ENCODE peak calls at places on chromosome 13, in four cellular contexts. Z is HCT116, I is stomach, R is body of pancreas. C is an unnamed sample. For H3K4me1 and H3K36me3, the result is how much of the 10 kb centered on the place peaks cover.

GRCh38 chr13:41960195-41960699 is 662 bp downstream of the VWA8 start:
- DNase-seq in Z (no peak), R (peak), I (no peak), C (peak)

GRCh38 chr13:85709721-85710120 is 89.5 kb downstream of the SLITRK6 start:
- DNase-seq in I (no peak), Z (no peak), R (no peak), C (no peak)

GRCh38 chr13:26942184-26942583 is 181.6 kb upstream of the GPR12 start:
- DNase-seq in I (no peak), Z (no peak), R (no peak), C (no peak)

GRCh38 chr13:102128216-102128800 is 273.5 kb downstream of the FGF14 start:
- DNase-seq in I (no peak), Z (no peak), R (no peak), C (no peak)

GRCh38 chr13:41864658-41865057 is 96.3 kb downstream of the VWA8 start:
- DNase-seq in I (no peak), R (no peak), Z (no peak), C (no peak)

GRCh38 chr13:78192721-78193120 is 274.1 kb upstream of the EDNRB start:
- DNase-seq in R (no peak), Z (no peak), I (no peak), C (no peak)

GRCh38 chr13:52383362-52383761 is 22.6 kb downstream of the THSD1 start:
- DNase-seq in R (no peak), I (no peak), Z (no peak), C (no peak)

GRCh38 chr13:56247692-56248091 is 893.0 kb upstream of the PRR20A start:
- DNase-seq in Z (no peak), I (no peak), R (no peak), C (no peak)

GRCh38 chr13:22486490-22486889 is 694.3 kb upstream of the SGCG start:
- DNase-seq in R (no peak), Z (no peak), I (no peak), C (no peak)

GRCh38 chr13:30111810-30112209 is 195.5 kb downstream of the KATNAL1 start:
- DNase-seq in R (no peak), I (no peak), Z (no peak), C (no peak)
- TF ChIP-seq CTCF in R (no peak), I (no peak), Z (peak), C (no peak)

GRCh38 chr13:21033224-21033855 is 28.0 kb downstream of the LATS2 start:
- DNase-seq in I (peak), R (peak), Z (no peak), C (no peak)
- H3K4me1 ChIP-seq in I (half or more), R (under half), Z (under half), C (under half)

GRCh38 chr13:98441056-98441676 is 135.7 kb downstream of the STK24 start:
- DNase-seq in Z (no peak), I (no peak), R (no peak), C (no peak)

GRCh38 chr13:98439896-98440295 is 137.0 kb downstream of the STK24 start:
- DNase-seq in R (no peak), Z (no peak), I (no peak), C (no peak)

GRCh38 chr13:98438246-98439135 is 138.4 kb downstream of the STK24 start:
- DNase-seq in R (no peak), I (no peak), Z (no peak), C (no peak)

GRCh38 chr13:98440390-98441055 is 136.4 kb downstream of the STK24 start:
- DNase-seq in Z (no peak), I (no peak), R (no peak), C (no peak)

GRCh38 chr13:98439136-98439828 is 137.6 kb downstream of the STK24 start:
- DNase-seq in Z (no peak), I (no peak), R (no peak), C (no peak)
- H3K36me3 ChIP-seq in Z (under half), I (half or more), R (under half), C (under half)

GRCh38 chr13:33312150-33312908 is 26.8 kb upstream of the STARD13 start:
- DNase-seq in I (no peak), Z (no peak), R (no peak), C (no peak)
- TF ChIP-seq CTCF in I (no peak), Z (no peak), R (peak), C (peak)

DNA sequence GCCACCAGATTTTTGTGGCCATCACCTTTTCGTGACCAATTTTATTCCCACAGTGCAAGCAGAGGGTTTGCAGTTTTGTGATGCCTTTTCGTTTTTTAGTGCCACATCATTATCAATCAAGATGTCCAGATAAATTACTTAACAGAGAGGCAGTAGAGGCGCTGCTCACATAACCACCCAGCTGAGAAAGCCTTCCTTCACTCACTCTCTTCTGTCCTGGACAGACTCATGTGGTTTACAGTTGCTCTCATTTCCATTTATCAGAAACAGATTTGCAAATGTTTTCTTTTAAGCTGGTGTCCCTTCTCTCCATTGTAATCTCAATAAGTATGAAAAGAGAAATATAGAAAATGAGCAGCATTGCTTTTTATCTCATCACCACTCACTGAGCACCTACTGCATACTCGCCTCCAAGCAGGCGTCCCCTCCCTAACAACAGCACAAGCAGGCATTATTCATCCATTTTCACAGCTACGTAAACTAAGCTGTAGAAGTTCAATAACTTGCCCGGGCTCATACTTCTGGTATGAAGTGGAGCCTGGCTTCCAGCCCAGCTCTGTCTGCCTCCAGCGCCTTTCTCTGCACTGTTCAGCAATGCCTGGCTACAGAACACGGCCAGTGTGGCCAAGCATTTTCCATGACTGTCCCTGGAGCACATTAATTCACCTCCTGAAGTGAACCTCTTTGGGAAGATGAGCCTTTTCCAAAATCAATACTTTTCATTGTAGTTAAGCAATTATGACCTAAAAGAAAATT is 34.6 kb upstream of the KATNAL1 start:
- DNase-seq in I (peak), R (peak), Z (peak), C (no peak)
- H3K4me1 ChIP-seq in I (under half), R (under half), Z (half or more), C (under half)

GRCh38 chr13:20064128-20064527 is 96.7 kb downstream of the GJA3 start:
- DNase-seq in R (no peak), I (no peak), Z (no peak), C (no peak)
- H3K36me3 ChIP-seq in R (under half), I (half or more), Z (under half), C (under half)

DNA sequence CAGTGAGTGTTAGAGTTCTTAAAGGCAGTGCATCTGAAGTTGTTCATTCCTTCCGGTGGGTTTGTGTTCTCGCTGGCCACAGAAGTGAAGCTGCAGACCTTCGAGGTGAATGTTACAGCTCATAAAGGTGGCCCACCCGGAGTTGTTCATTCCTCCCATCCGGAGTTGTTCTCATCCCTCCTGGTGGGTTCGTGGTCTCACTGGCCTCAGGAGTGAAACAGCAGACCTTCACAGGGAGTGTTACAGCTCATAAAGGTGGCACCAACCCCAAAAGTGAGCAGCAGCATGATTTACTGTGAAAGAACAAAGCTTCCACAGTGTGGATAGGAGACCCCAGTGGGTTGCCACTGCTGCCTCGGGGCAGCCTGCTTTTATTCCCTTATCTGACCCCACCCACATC is 57.7 kb upstream of the ATP12A start:
- DNase-seq in Z (no peak), R (no peak), I (no peak), C (no peak)
- TF ChIP-seq CTCF in Z (no peak), R (no peak), I (no peak), C (no peak)

GRCh38 chr13:110403721-110404120 is 96.6 kb downstream of the COL4A2 start:
- DNase-seq in R (no peak), Z (no peak), I (no peak), C (no peak)

GRCh38 chr13:110403315-110403714 is 96.2 kb downstream of the COL4A2 start:
- DNase-seq in R (no peak), Z (no peak), I (no peak), C (no peak)

GRCh38 chr13:110400786-110401533 is 93.9 kb downstream of the COL4A2 start:
- DNase-seq in R (no peak), Z (no peak), I (no peak), C (no peak)

GRCh38 chr13:110404321-110404720 is 97.2 kb downstream of the COL4A2 start:
- DNase-seq in I (no peak), R (no peak), Z (no peak), C (no peak)

GRCh38 chr13:110402301-110403069 is 95.4 kb downstream of the COL4A2 start:
- DNase-seq in R (no peak), I (no peak), Z (no peak), C (no peak)
- H3K4me1 ChIP-seq in R (under half), I (half or more), Z (under half), C (under half)

DNA sequence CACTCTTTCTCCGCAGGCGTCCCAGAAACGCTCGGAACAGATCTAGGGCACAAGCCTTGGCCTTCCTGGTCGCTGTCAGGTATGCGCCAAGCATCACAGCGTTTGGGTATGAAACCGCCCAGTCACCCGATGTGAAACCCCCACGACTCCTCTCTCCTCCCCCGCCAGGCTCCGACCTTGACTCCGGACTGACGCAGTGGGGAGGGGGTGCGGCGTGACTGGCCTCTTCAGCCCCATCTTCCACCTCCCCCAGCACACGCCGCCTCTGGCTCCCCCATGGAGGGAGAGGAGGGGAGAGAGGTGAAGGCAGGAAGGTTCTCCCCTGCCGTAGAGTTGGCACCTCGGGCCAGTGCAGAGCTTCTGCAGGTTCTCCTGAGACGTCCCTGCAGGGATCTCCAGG is 22.0 kb upstream of the ARHGEF7 start:
- DNase-seq in I (no peak), Z (no peak), R (no peak), C (no peak)
- H3K36me3 ChIP-seq in I (under half), Z (under half), R (under half), C (under half)

GRCh38 chr13:96229356-96229755 is 139.4 kb downstream of the HS6ST3 start:
- DNase-seq in Z (peak), R (no peak), I (no peak), C (no peak)
- TF ChIP-seq CTCF in Z (peak), R (peak), I (no peak), C (peak)